ENCODE peak calls at places on chromosomes 5 and 9, in six cellular contexts. One of them, this sample, is unnamed. For H3K27me3, the result is how much of the 10 kb centered on the place peaks cover.

GRCh38 chr9:129143461-129143927 is 32.3 kb downstream of the PTPA start:
- DNase-seq in astrocyte: peak
- DNase-seq in fibroblast of lung: peak
- DNase-seq in mesenchymal stem cell: peak
- DNase-seq in H9: peak
- DNase-seq in Peyer's patch: peak
- DNase-seq in this sample: peak

GRCh38 chr5:34787035-34787434 is 51.9 kb upstream of the TTC23L start:
- DNase-seq in astrocyte: no peak
- DNase-seq in fibroblast of lung: no peak
- DNase-seq in mesenchymal stem cell: no peak
- DNase-seq in H9: no peak
- DNase-seq in Peyer's patch: no peak
- DNase-seq in this sample: no peak

GRCh38 chr5:126970517-126971017 is 59.8 kb downstream of the MARCHF3 start:
- DNase-seq in astrocyte: peak
- DNase-seq in fibroblast of lung: peak
- DNase-seq in mesenchymal stem cell: peak
- DNase-seq in H9: no peak
- DNase-seq in Peyer's patch: no peak
- DNase-seq in this sample: peak

GRCh38 chr5:115586525-115587146 is 15.6 kb downstream of the TICAM2 start:
- DNase-seq in astrocyte: no peak
- DNase-seq in fibroblast of lung: peak
- DNase-seq in mesenchymal stem cell: peak
- DNase-seq in H9: no peak
- DNase-seq in Peyer's patch: no peak
- DNase-seq in this sample: no peak

GRCh38 chr5:67010684-67011409 is 185.8 kb downstream of the CD180 start:
- DNase-seq in astrocyte: peak
- DNase-seq in fibroblast of lung: peak
- DNase-seq in mesenchymal stem cell: no peak
- DNase-seq in H9: peak
- DNase-seq in Peyer's patch: no peak
- DNase-seq in this sample: peak

GRCh38 chr5:138975098-138975847 is 100.1 kb upstream of the LRRTM2 start:
- DNase-seq in astrocyte: peak
- DNase-seq in fibroblast of lung: peak
- DNase-seq in mesenchymal stem cell: peak
- DNase-seq in H9: no peak
- DNase-seq in Peyer's patch: peak
- DNase-seq in this sample: peak

GRCh38 chr9:133945314-133945975 is 46.7 kb downstream of the VAV2 start:
- DNase-seq in astrocyte: no peak
- DNase-seq in fibroblast of lung: no peak
- DNase-seq in mesenchymal stem cell: no peak
- DNase-seq in H9: no peak
- DNase-seq in Peyer's patch: peak
- DNase-seq in this sample: no peak

GRCh38 chr5:172866802-172867748 is 33.0 kb downstream of the ERGIC1 start:
- DNase-seq in astrocyte: no peak
- DNase-seq in fibroblast of lung: peak
- DNase-seq in mesenchymal stem cell: no peak
- DNase-seq in H9: peak
- DNase-seq in Peyer's patch: no peak
- DNase-seq in this sample: no peak

GRCh38 chr5:43073597-43074546 is 33.8 kb upstream of the ANXA2R start:
- DNase-seq in astrocyte: no peak
- DNase-seq in fibroblast of lung: no peak
- DNase-seq in mesenchymal stem cell: peak
- DNase-seq in H9: peak
- DNase-seq in Peyer's patch: peak
- DNase-seq in this sample: peak

GRCh38 chr9:70672136-70672535 is 257.7 kb upstream of the KLF9 start:
- DNase-seq in astrocyte: peak
- DNase-seq in fibroblast of lung: peak
- DNase-seq in mesenchymal stem cell: no peak
- DNase-seq in H9: no peak
- DNase-seq in Peyer's patch: no peak
- DNase-seq in this sample: no peak

GRCh38 chr9:96417051-96417586 is 1.1 kb downstream of the ZNF367 start:
- DNase-seq in astrocyte: peak
- DNase-seq in fibroblast of lung: peak
- DNase-seq in mesenchymal stem cell: peak
- DNase-seq in H9: peak
- DNase-seq in Peyer's patch: peak
- DNase-seq in this sample: peak

GRCh38 chr9:34086889-34087288 is 38.2 kb upstream of the UBAP2 start:
- DNase-seq in astrocyte: no peak
- DNase-seq in fibroblast of lung: no peak
- DNase-seq in mesenchymal stem cell: peak
- DNase-seq in H9: no peak
- DNase-seq in Peyer's patch: no peak
- DNase-seq in this sample: no peak

GRCh38 chr5:158514353-158514960 is 585.3 kb downstream of the EBF1 start:
- DNase-seq in astrocyte: peak
- DNase-seq in fibroblast of lung: peak
- DNase-seq in mesenchymal stem cell: peak
- DNase-seq in H9: no peak
- DNase-seq in Peyer's patch: no peak
- DNase-seq in this sample: peak

GRCh38 chr5:172771439-172772111 is 580 bp upstream of the DUSP1 start:
- DNase-seq in astrocyte: no peak
- DNase-seq in fibroblast of lung: peak
- DNase-seq in mesenchymal stem cell: no peak
- DNase-seq in H9: no peak
- DNase-seq in Peyer's patch: no peak
- DNase-seq in this sample: no peak

GRCh38 chr5:137613554-137614265 is 114.6 kb upstream of the SPOCK1 start:
- DNase-seq in astrocyte: no peak
- DNase-seq in fibroblast of lung: peak
- DNase-seq in mesenchymal stem cell: no peak
- DNase-seq in H9: no peak
- DNase-seq in Peyer's patch: no peak
- DNase-seq in this sample: no peak

GRCh38 chr9:97703437-97704326 is 6.5 kb upstream of the XPA start:
- DNase-seq in astrocyte: peak
- DNase-seq in fibroblast of lung: peak
- DNase-seq in mesenchymal stem cell: peak
- DNase-seq in H9: no peak
- DNase-seq in Peyer's patch: peak
- DNase-seq in this sample: peak

GRCh38 chr9:108933231-108933630 is 693 bp downstream of the ELP1 start:
- DNase-seq in astrocyte: peak
- DNase-seq in fibroblast of lung: peak
- DNase-seq in mesenchymal stem cell: peak
- DNase-seq in H9: no peak
- DNase-seq in Peyer's patch: no peak
- DNase-seq in this sample: peak

GRCh38 chr5:633521-633955 is 21.4 kb downstream of the CEP72 start:
- DNase-seq in astrocyte: peak
- DNase-seq in fibroblast of lung: peak
- DNase-seq in mesenchymal stem cell: no peak
- DNase-seq in H9: no peak
- DNase-seq in Peyer's patch: no peak
- DNase-seq in this sample: peak

DNA sequence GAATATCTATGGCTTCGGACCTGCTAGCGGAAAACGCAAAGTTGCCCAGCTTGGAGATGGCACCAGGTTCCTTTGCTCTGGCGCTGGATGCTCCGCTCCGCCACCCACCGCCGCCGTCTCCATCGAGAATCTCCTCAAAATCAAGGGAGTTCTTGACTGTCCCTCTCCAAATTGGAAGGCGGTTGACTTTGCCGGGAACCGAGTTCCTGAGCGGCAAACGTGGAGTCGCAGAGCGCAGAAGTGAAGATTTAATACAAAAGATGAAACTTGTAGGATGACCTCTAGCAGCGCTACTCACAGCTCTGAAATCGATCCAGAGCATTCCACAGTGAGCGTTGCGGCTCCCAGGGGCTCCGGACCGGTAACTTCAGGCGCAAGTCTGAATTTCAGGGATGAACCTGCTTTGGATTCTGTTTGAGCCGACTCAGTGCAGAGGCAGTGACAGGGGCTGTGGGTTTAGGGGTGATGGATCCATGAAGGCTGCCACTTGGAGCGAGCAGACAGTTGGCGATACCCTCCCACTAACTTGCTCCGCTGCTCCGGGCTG is 1641.5 kb upstream of the C9orf72 start:
- DNase-seq in astrocyte: no peak
- DNase-seq in fibroblast of lung: no peak
- DNase-seq in mesenchymal stem cell: peak
- DNase-seq in H9: peak
- DNase-seq in Peyer's patch: no peak
- DNase-seq in this sample: no peak
- H3K27me3 ChIP-seq in astrocyte: under half
- H3K27me3 ChIP-seq in fibroblast of lung: under half
- H3K27me3 ChIP-seq in mesenchymal stem cell: under half
- H3K27me3 ChIP-seq in H9: under half
- H3K27me3 ChIP-seq in Peyer's patch: under half
- H3K27me3 ChIP-seq in this sample: under half

GRCh38 chr5:73443725-73444498 is 4.7 kb downstream of the FOXD1 start:
- DNase-seq in astrocyte: no peak
- DNase-seq in fibroblast of lung: no peak
- DNase-seq in mesenchymal stem cell: no peak
- DNase-seq in H9: peak
- DNase-seq in Peyer's patch: no peak
- DNase-seq in this sample: no peak

GRCh38 chr5:73444499-73445432 is 3.8 kb downstream of the FOXD1 start:
- DNase-seq in astrocyte: no peak
- DNase-seq in fibroblast of lung: peak
- DNase-seq in mesenchymal stem cell: no peak
- DNase-seq in H9: peak
- DNase-seq in Peyer's patch: no peak
- DNase-seq in this sample: no peak

GRCh38 chr5:73442152-73442860 is 6.3 kb downstream of the FOXD1 start:
- DNase-seq in astrocyte: no peak
- DNase-seq in fibroblast of lung: no peak
- DNase-seq in mesenchymal stem cell: no peak
- DNase-seq in H9: no peak
- DNase-seq in Peyer's patch: no peak
- DNase-seq in this sample: no peak

GRCh38 chr5:73441377-73441776 is 7.2 kb downstream of the FOXD1 start:
- DNase-seq in astrocyte: no peak
- DNase-seq in fibroblast of lung: no peak
- DNase-seq in mesenchymal stem cell: no peak
- DNase-seq in H9: no peak
- DNase-seq in Peyer's patch: no peak
- DNase-seq in this sample: no peak

DNA sequence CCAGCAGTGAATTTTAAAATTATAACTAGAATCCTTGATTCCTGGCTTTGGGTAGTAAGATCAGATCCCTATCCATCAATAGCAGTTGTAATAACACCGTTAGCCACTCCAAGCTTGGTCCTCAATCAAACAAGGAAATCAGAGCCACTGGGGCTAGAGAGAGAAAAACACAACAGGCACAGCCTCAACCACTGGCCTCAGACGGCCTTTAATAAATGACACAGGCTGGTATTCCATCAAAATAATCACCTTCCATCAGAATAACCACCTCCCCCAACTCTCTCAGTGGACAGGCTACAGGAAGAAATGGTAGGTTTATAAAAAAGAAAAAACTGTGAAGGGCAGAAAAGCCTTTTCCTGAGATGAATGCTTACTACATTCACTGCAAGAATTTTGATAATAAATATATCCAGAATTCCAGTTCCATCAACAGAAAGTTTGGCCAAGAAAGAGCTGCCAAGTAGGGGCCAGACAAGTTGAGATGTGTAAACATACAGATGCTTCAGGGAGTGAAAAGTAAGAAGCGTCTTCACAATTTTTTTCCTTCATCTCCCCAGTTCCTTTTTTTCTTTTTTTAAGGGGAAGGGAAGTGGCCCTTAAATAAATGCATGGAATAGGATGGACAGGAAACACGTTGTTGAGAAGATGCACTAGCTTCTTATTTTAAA is 5.5 kb downstream of the FOXD1 start:
- DNase-seq in astrocyte: peak
- DNase-seq in fibroblast of lung: peak
- DNase-seq in mesenchymal stem cell: no peak
- DNase-seq in H9: no peak
- DNase-seq in Peyer's patch: no peak
- DNase-seq in this sample: no peak
- H3K27me3 ChIP-seq in astrocyte: under half
- H3K27me3 ChIP-seq in fibroblast of lung: under half
- H3K27me3 ChIP-seq in mesenchymal stem cell: under half
- H3K27me3 ChIP-seq in H9: half or more
- H3K27me3 ChIP-seq in Peyer's patch: under half
- H3K27me3 ChIP-seq in this sample: under half

DNA sequence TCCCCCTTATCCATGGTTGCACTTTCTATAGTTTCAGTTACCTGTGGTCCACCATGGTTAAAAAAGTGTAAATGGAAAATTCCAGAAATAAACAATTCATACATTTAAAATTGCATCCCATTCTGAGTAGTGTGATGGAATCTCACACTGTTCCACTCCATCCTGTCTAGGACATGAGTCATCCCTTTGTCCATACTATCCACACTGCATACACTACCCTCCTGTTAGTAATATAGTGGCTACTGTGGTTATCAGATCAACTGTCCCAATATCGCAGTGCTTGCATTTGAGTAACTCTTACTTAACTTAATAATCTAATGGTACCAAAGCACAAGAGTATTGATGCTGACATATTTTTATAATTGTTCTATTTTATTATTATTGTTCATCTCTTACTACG is 100.7 kb downstream of the RAB3C start:
- DNase-seq in astrocyte: no peak
- DNase-seq in fibroblast of lung: no peak
- DNase-seq in mesenchymal stem cell: no peak
- DNase-seq in H9: no peak
- DNase-seq in Peyer's patch: no peak
- DNase-seq in this sample: no peak
- H3K27me3 ChIP-seq in astrocyte: under half
- H3K27me3 ChIP-seq in fibroblast of lung: under half
- H3K27me3 ChIP-seq in mesenchymal stem cell: under half
- H3K27me3 ChIP-seq in H9: under half
- H3K27me3 ChIP-seq in Peyer's patch: under half
- H3K27me3 ChIP-seq in this sample: under half

DNA sequence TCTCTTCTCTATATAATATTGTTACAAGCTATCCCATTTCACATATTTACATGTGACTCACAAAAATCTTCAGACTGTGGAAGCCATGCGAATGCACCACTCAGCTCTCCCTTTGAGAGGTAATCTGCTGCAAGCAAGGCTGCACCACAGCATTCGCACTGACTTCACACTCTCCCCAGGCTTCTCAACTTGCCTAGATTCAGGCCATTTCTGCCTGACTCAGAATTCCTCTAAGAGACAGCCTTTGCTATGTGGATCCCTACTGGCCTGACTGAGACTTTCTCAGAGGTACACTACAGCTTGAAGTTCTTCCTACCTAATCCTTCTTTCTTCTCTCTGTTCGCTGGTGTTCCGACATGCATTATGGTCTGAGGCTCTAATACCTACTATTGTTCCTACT is 21.1 kb upstream of the DMRTA1 start:
- DNase-seq in astrocyte: no peak
- DNase-seq in fibroblast of lung: peak
- DNase-seq in mesenchymal stem cell: no peak
- DNase-seq in H9: peak
- DNase-seq in Peyer's patch: no peak
- DNase-seq in this sample: no peak
- H3K27me3 ChIP-seq in astrocyte: under half
- H3K27me3 ChIP-seq in fibroblast of lung: under half
- H3K27me3 ChIP-seq in mesenchymal stem cell: under half
- H3K27me3 ChIP-seq in H9: under half
- H3K27me3 ChIP-seq in Peyer's patch: under half
- H3K27me3 ChIP-seq in this sample: under half

GRCh38 chr9:131405858-131406566 is 12.1 kb downstream of the PRRC2B start:
- DNase-seq in astrocyte: no peak
- DNase-seq in fibroblast of lung: no peak
- DNase-seq in mesenchymal stem cell: no peak
- DNase-seq in H9: no peak
- DNase-seq in Peyer's patch: no peak
- DNase-seq in this sample: no peak
- H3K27me3 ChIP-seq in astrocyte: under half
- H3K27me3 ChIP-seq in fibroblast of lung: under half
- H3K27me3 ChIP-seq in mesenchymal stem cell: under half
- H3K27me3 ChIP-seq in H9: under half
- H3K27me3 ChIP-seq in Peyer's patch: under half
- H3K27me3 ChIP-seq in this sample: under half

This sample was measured in brain microvascular endothelial cell.